ENCODE peak calls at places on chromosomes 11 and 22, in eight cellular contexts. One of them, this sample, is unnamed.

GRCh38 chr11:35618497-35619029 is 303 bp downstream of the FJX1 start:
- DNase-seq in cardiac fibroblast: peak
- DNase-seq in IMR-90: peak
- DNase-seq in HFFc6: peak
- DNase-seq in AG10803: no peak
- DNase-seq in OCI-LY7: no peak
- DNase-seq in left ventricle myocardium inferior: peak
- DNase-seq in HL-60: peak
- DNase-seq in this sample: peak

GRCh38 chr11:8822476-8822875 is 88.5 kb upstream of the AKIP1 start:
- DNase-seq in OCI-LY7: no peak
- DNase-seq in AG10803: no peak
- DNase-seq in HL-60: no peak
- DNase-seq in HFFc6: no peak
- DNase-seq in left ventricle myocardium inferior: no peak
- DNase-seq in IMR-90: no peak
- DNase-seq in cardiac fibroblast: no peak
- DNase-seq in this sample: no peak

GRCh38 chr22:32999039-32999861 is 58.9 kb downstream of the SYN3 start:
- DNase-seq in HL-60: no peak
- DNase-seq in OCI-LY7: no peak
- DNase-seq in cardiac fibroblast: peak
- DNase-seq in HFFc6: no peak
- DNase-seq in IMR-90: no peak
- DNase-seq in left ventricle myocardium inferior: no peak
- DNase-seq in AG10803: peak
- DNase-seq in this sample: no peak

GRCh38 chr11:69442807-69443137 is 38.7 kb upstream of the LINC01488 start:
- DNase-seq in AG10803: peak
- DNase-seq in OCI-LY7: no peak
- DNase-seq in IMR-90: peak
- DNase-seq in cardiac fibroblast: peak
- DNase-seq in HL-60: no peak
- DNase-seq in HFFc6: peak
- DNase-seq in left ventricle myocardium inferior: peak
- DNase-seq in this sample: no peak

GRCh38 chr11:704799-705645 is 1.0 kb upstream of the EPS8L2 start:
- DNase-seq in cardiac fibroblast: no peak
- DNase-seq in left ventricle myocardium inferior: no peak
- DNase-seq in HFFc6: no peak
- DNase-seq in OCI-LY7: no peak
- DNase-seq in AG10803: no peak
- DNase-seq in IMR-90: no peak
- DNase-seq in HL-60: no peak
- DNase-seq in this sample: no peak

GRCh38 chr11:17387280-17387679 is 1.2 kb downstream of the KCNJ11 start:
- DNase-seq in OCI-LY7: no peak
- DNase-seq in left ventricle myocardium inferior: no peak
- DNase-seq in HFFc6: no peak
- DNase-seq in HL-60: no peak
- DNase-seq in IMR-90: no peak
- DNase-seq in cardiac fibroblast: no peak
- DNase-seq in AG10803: no peak
- DNase-seq in this sample: no peak

GRCh38 chr11:114180301-114181055 is 115.7 kb upstream of the NNMT start:
- DNase-seq in IMR-90: no peak
- DNase-seq in HFFc6: no peak
- DNase-seq in AG10803: no peak
- DNase-seq in HL-60: no peak
- DNase-seq in cardiac fibroblast: no peak
- DNase-seq in left ventricle myocardium inferior: no peak
- DNase-seq in OCI-LY7: peak
- DNase-seq in this sample: no peak

GRCh38 chr22:24563246-24563645 is 7.4 kb downstream of the SNRPD3 start:
- DNase-seq in AG10803: no peak
- DNase-seq in HFFc6: no peak
- DNase-seq in HL-60: no peak
- DNase-seq in cardiac fibroblast: no peak
- DNase-seq in left ventricle myocardium inferior: no peak
- DNase-seq in IMR-90: no peak
- DNase-seq in OCI-LY7: no peak
- DNase-seq in this sample: no peak

GRCh38 chr11:115267228-115267627 is 237.0 kb downstream of the CADM1 start:
- DNase-seq in IMR-90: no peak
- DNase-seq in left ventricle myocardium inferior: no peak
- DNase-seq in HL-60: no peak
- DNase-seq in HFFc6: no peak
- DNase-seq in AG10803: no peak
- DNase-seq in OCI-LY7: no peak
- DNase-seq in cardiac fibroblast: no peak
- DNase-seq in this sample: no peak

GRCh38 chr11:109892321-109892794 is 200.8 kb upstream of the ZC3H12C start:
- DNase-seq in HL-60: no peak
- DNase-seq in IMR-90: no peak
- DNase-seq in OCI-LY7: no peak
- DNase-seq in HFFc6: no peak
- DNase-seq in left ventricle myocardium inferior: no peak
- DNase-seq in AG10803: no peak
- DNase-seq in cardiac fibroblast: peak
- DNase-seq in this sample: no peak

GRCh38 chr11:106276126-106276525 is 198.7 kb downstream of the AASDHPPT start:
- DNase-seq in cardiac fibroblast: peak
- DNase-seq in IMR-90: peak
- DNase-seq in left ventricle myocardium inferior: no peak
- DNase-seq in OCI-LY7: no peak
- DNase-seq in HFFc6: no peak
- DNase-seq in AG10803: peak
- DNase-seq in HL-60: no peak
- DNase-seq in this sample: no peak

GRCh38 chr22:27405672-27406388 is 395.7 kb downstream of the MN1 start:
- DNase-seq in IMR-90: peak
- DNase-seq in AG10803: peak
- DNase-seq in HFFc6: peak
- DNase-seq in cardiac fibroblast: peak
- DNase-seq in left ventricle myocardium inferior: peak
- DNase-seq in HL-60: peak
- DNase-seq in OCI-LY7: peak
- DNase-seq in this sample: peak

GRCh38 chr11:116885951-116886629 is 48.7 kb upstream of the APOA1 start:
- DNase-seq in IMR-90: peak
- DNase-seq in cardiac fibroblast: peak
- DNase-seq in HL-60: no peak
- DNase-seq in OCI-LY7: no peak
- DNase-seq in left ventricle myocardium inferior: no peak
- DNase-seq in AG10803: peak
- DNase-seq in HFFc6: no peak
- DNase-seq in this sample: no peak

GRCh38 chr11:74220376-74220775 is 49.3 kb downstream of the PPME1 start:
- DNase-seq in left ventricle myocardium inferior: no peak
- DNase-seq in IMR-90: no peak
- DNase-seq in HFFc6: no peak
- DNase-seq in cardiac fibroblast: no peak
- DNase-seq in OCI-LY7: no peak
- DNase-seq in AG10803: no peak
- DNase-seq in HL-60: no peak
- DNase-seq in this sample: no peak

DNA sequence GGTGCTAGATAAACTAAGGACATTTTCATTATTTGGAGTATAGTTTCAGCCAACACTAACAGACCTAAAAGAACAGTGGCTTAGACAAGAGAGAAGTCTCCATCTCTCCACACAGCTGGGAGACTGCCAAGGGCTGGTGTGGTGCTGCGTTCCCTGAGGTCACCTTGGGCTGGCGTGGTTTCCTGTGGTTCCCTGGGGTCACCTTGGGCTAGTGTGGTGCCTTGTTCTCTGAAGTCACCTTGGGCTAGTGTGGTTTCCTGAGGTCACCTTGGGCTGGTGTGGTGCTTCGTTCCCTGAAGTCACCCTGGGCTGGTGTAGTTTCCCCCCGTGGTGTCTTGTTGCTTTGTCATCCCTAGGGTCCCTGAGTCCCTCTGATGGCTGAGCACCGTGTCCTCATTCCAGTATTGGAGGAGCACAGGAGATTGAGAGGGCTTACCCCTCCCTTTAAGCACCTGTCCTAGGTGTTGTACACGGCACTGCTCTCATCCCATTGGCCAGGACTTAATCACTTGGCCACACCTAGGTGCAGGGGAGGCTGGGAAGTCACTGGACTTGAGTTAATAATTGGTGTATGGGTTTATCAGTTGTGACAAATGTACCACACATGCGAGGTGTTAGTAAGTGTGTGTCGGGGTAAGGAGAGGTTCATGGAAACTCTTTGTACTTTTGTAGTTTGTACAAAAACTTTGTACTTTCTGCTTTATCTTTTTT is 14.9 kb downstream of the SAMM50 start:
- DNase-seq in HL-60: no peak
- DNase-seq in cardiac fibroblast: no peak
- DNase-seq in HFFc6: no peak
- DNase-seq in AG10803: no peak
- DNase-seq in left ventricle myocardium inferior: no peak
- DNase-seq in IMR-90: no peak
- DNase-seq in OCI-LY7: no peak
- DNase-seq in this sample: no peak
- TF ChIP-seq CTCF in HL-60: no peak
- TF ChIP-seq CTCF in cardiac fibroblast: no peak
- TF ChIP-seq CTCF in HFFc6: no peak
- TF ChIP-seq CTCF in AG10803: no peak
- TF ChIP-seq CTCF in left ventricle myocardium inferior: no peak
- TF ChIP-seq CTCF in IMR-90: no peak
- TF ChIP-seq CTCF in OCI-LY7: no peak
- TF ChIP-seq CTCF in this sample: no peak

GRCh38 chr11:59523541-59523940 is 12.2 kb downstream of the OR4D9 start:
- DNase-seq in left ventricle myocardium inferior: no peak
- DNase-seq in HL-60: no peak
- DNase-seq in cardiac fibroblast: no peak
- DNase-seq in OCI-LY7: no peak
- DNase-seq in AG10803: no peak
- DNase-seq in IMR-90: no peak
- DNase-seq in HFFc6: no peak
- DNase-seq in this sample: no peak
- TF ChIP-seq CTCF in left ventricle myocardium inferior: no peak
- TF ChIP-seq CTCF in HL-60: no peak
- TF ChIP-seq CTCF in cardiac fibroblast: no peak
- TF ChIP-seq CTCF in OCI-LY7: peak
- TF ChIP-seq CTCF in AG10803: no peak
- TF ChIP-seq CTCF in IMR-90: no peak
- TF ChIP-seq CTCF in HFFc6: no peak
- TF ChIP-seq CTCF in this sample: no peak

GRCh38 chr11:120564573-120565301 is 53.2 kb downstream of the GRIK4 start:
- DNase-seq in OCI-LY7: no peak
- DNase-seq in AG10803: peak
- DNase-seq in HL-60: no peak
- DNase-seq in cardiac fibroblast: peak
- DNase-seq in HFFc6: peak
- DNase-seq in IMR-90: peak
- DNase-seq in left ventricle myocardium inferior: peak
- DNase-seq in this sample: peak
- TF ChIP-seq CTCF in OCI-LY7: no peak
- TF ChIP-seq CTCF in AG10803: peak
- TF ChIP-seq CTCF in HL-60: no peak
- TF ChIP-seq CTCF in cardiac fibroblast: no peak
- TF ChIP-seq CTCF in HFFc6: peak
- TF ChIP-seq CTCF in IMR-90: peak
- TF ChIP-seq CTCF in left ventricle myocardium inferior: peak
- TF ChIP-seq CTCF in this sample: no peak

DNA sequence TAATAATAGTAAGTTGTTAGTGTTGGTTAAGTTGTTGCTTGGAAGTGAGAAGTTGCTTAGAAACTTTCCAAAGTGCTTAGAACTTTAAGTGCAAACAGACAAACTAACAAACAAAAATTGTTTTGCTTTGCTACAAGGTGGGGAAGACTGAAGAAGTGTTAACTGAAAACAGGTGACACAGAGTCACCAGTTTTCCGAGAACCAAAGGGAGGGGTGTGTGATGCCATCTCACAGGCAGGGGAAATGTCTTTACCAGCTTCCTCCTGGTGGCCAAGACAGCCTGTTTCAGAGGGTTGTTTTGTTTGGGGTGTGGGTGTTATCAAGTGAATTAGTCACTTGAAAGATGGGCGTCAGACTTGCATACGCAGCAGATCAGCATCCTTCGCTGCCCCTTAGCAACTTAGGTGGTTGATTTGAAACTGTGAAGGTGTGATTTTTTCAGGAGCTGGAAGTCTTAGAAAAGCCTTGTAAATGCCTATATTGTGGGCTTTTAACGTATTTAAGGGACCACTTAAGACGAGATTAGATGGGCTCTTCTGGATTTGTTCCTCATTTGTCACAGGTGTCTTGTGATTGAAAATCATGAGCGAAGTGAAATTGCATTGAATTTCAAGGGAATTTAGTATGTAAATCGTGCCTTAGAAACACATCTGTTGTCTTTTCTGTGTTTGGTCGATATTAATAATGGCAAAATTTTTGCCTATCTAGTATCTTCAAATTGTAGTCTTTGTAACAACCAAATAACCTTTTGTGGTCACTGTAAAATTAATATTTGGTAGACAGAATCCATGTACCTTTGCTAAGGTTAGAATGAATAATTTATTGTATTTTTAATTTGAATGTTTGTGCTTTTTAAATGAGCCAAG is 2.7 kb downstream of the NEAT1 start:
- DNase-seq in cardiac fibroblast: peak
- DNase-seq in HL-60: peak
- DNase-seq in OCI-LY7: peak
- DNase-seq in AG10803: peak
- DNase-seq in left ventricle myocardium inferior: peak
- DNase-seq in IMR-90: peak
- DNase-seq in HFFc6: peak
- DNase-seq in this sample: no peak
- TF ChIP-seq CTCF in cardiac fibroblast: no peak
- TF ChIP-seq CTCF in HL-60: no peak
- TF ChIP-seq CTCF in OCI-LY7: peak
- TF ChIP-seq CTCF in AG10803: peak
- TF ChIP-seq CTCF in left ventricle myocardium inferior: peak
- TF ChIP-seq CTCF in IMR-90: no peak
- TF ChIP-seq CTCF in HFFc6: peak
- TF ChIP-seq CTCF in this sample: no peak

GRCh38 chr22:47168441-47168840 is 406.0 kb downstream of the TBC1D22A start:
- DNase-seq in AG10803: no peak
- DNase-seq in OCI-LY7: no peak
- DNase-seq in IMR-90: no peak
- DNase-seq in HL-60: no peak
- DNase-seq in HFFc6: no peak
- DNase-seq in left ventricle myocardium inferior: no peak
- DNase-seq in cardiac fibroblast: no peak
- DNase-seq in this sample: no peak

GRCh38 chr22:47169801-47170140 is 407.3 kb downstream of the TBC1D22A start:
- DNase-seq in HFFc6: no peak
- DNase-seq in left ventricle myocardium inferior: no peak
- DNase-seq in AG10803: no peak
- DNase-seq in IMR-90: no peak
- DNase-seq in cardiac fibroblast: no peak
- DNase-seq in HL-60: no peak
- DNase-seq in OCI-LY7: no peak
- DNase-seq in this sample: no peak

GRCh38 chr22:47171441-47172221 is 409.2 kb downstream of the TBC1D22A start:
- DNase-seq in HL-60: no peak
- DNase-seq in OCI-LY7: no peak
- DNase-seq in cardiac fibroblast: no peak
- DNase-seq in AG10803: no peak
- DNase-seq in left ventricle myocardium inferior: no peak
- DNase-seq in HFFc6: no peak
- DNase-seq in IMR-90: no peak
- DNase-seq in this sample: no peak

GRCh38 chr22:47167056-47167455 is 404.6 kb downstream of the TBC1D22A start:
- DNase-seq in HFFc6: no peak
- DNase-seq in left ventricle myocardium inferior: no peak
- DNase-seq in IMR-90: no peak
- DNase-seq in AG10803: no peak
- DNase-seq in cardiac fibroblast: no peak
- DNase-seq in HL-60: no peak
- DNase-seq in OCI-LY7: no peak
- DNase-seq in this sample: no peak

GRCh38 chr22:47168900-47169800 is 406.7 kb downstream of the TBC1D22A start:
- DNase-seq in left ventricle myocardium inferior: no peak
- DNase-seq in IMR-90: peak
- DNase-seq in AG10803: no peak
- DNase-seq in OCI-LY7: no peak
- DNase-seq in HFFc6: no peak
- DNase-seq in cardiac fibroblast: no peak
- DNase-seq in HL-60: peak
- DNase-seq in this sample: no peak
- TF ChIP-seq CTCF in left ventricle myocardium inferior: peak
- TF ChIP-seq CTCF in IMR-90: peak
- TF ChIP-seq CTCF in AG10803: peak
- TF ChIP-seq CTCF in OCI-LY7: peak
- TF ChIP-seq CTCF in HFFc6: peak
- TF ChIP-seq CTCF in cardiac fibroblast: peak
- TF ChIP-seq CTCF in HL-60: no peak
- TF ChIP-seq CTCF in this sample: no peak